ENCODE peak calls at places on chromosomes 12 and 14, in five cellular contexts. Z is neuronal stem cell; B is upper lobe of left lung; Q is lower lobe of right lung; I is CD4-positive, alpha-beta T cell. L is an unnamed sample.

GRCh38 chr14:71722885-71723284 is 209.3 kb upstream of the RGS6 start:
- DNase-seq in I (no peak), Q (no peak), B (no peak), Z (no peak), L (no peak)

GRCh38 chr12:113070117-113070906 is 13.8 kb downstream of the DTX1 start:
- DNase-seq in Q (peak), Z (no peak), B (peak), I (no peak), L (no peak)

GRCh38 chr12:50620050-50620974 is 115.5 kb downstream of the DIP2B start:
- DNase-seq in Z (peak), B (no peak), I (no peak), Q (no peak), L (no peak)

GRCh38 chr12:117646595-117646994 is 285.2 kb upstream of the NOS1 start:
- DNase-seq in I (no peak), Q (no peak), Z (no peak), B (no peak), L (no peak)

GRCh38 chr14:23829736-23830474 is 123.7 kb upstream of the DHRS4 start:
- DNase-seq in B (no peak), Q (no peak), Z (no peak), I (no peak), L (no peak)

GRCh38 chr14:55180006-55180405 is 11.4 kb downstream of the DLGAP5 start:
- DNase-seq in B (no peak), I (no peak), Q (no peak), Z (no peak), L (no peak)

GRCh38 chr12:92467886-92468285 is 234.9 kb upstream of the PLEKHG7 start:
- DNase-seq in I (no peak), B (no peak), Z (no peak), Q (no peak), L (no peak)

GRCh38 chr12:117151195-117152031 is 38.9 kb downstream of the FBXO21 start:
- DNase-seq in Z (peak), I (no peak), Q (peak), B (no peak), L (peak)

GRCh38 chr12:132578118-132578517 is 32.3 kb downstream of the LRCOL1 start:
- DNase-seq in B (peak), Q (no peak), Z (no peak), I (no peak), L (no peak)

GRCh38 chr14:22510527-22511110 is 78.4 kb downstream of the DAD1 start:
- DNase-seq in B (no peak), Z (no peak), Q (no peak), I (no peak), L (no peak)

GRCh38 chr12:45363903-45364302 is 148.0 kb downstream of the ANO6 start:
- DNase-seq in I (no peak), B (no peak), Z (no peak), Q (no peak), L (no peak)

GRCh38 chr12:27733052-27733656 is 22.5 kb downstream of the MRPS35 start:
- DNase-seq in B (no peak), Z (no peak), I (no peak), Q (no peak), L (no peak)

GRCh38 chr12:51160814-51161459 is 12.0 kb downstream of the TFCP2 start:
- DNase-seq in Q (no peak), B (no peak), I (no peak), Z (no peak), L (no peak)

GRCh38 chr12:9687228-9687627 is 17.7 kb downstream of the CLEC2D start:
- DNase-seq in I (no peak), B (no peak), Q (no peak), Z (no peak), L (no peak)

GRCh38 chr12:106022568-106023012 is 116.2 kb downstream of the NUAK1 start:
- DNase-seq in Z (no peak), B (no peak), I (no peak), Q (no peak), L (no peak)

GRCh38 chr14:100686858-100687257 is 39.8 kb upstream of the DLK1 start:
- DNase-seq in Z (no peak), B (no peak), Q (no peak), I (no peak), L (no peak)

GRCh38 chr12:109288571-109288970 is 20.5 kb downstream of the FOXN4 start:
- DNase-seq in Z (no peak), B (no peak), I (no peak), Q (no peak), L (no peak)

GRCh38 chr14:52354257-52354656 is 40.1 kb downstream of the PTGER2 start:
- DNase-seq in Q (no peak), I (no peak), B (no peak), Z (no peak), L (no peak)

GRCh38 chr14:61476105-61476736 is 154.8 kb downstream of the PRKCH start:
- DNase-seq in Z (no peak), I (no peak), Q (no peak), B (no peak), L (no peak)

GRCh38 chr12:38201461-38202276 is 114.9 kb upstream of the ALG10B start:
- DNase-seq in Z (no peak), B (peak), Q (no peak), I (no peak), L (no peak)

GRCh38 chr14:53620325-53620716 is 336.3 kb downstream of the BMP4 start:
- DNase-seq in I (no peak), Z (no peak), Q (no peak), B (no peak), L (no peak)

GRCh38 chr12:64706831-64707230 is 52.4 kb downstream of the GNS start:
- DNase-seq in Q (no peak), B (no peak), Z (no peak), I (no peak), L (no peak)

GRCh38 chr14:63745858-63746425 is 18.1 kb upstream of the SGPP1 start:
- DNase-seq in Z (no peak), Q (peak), I (no peak), B (no peak), L (no peak)
- H3K27ac ChIP-seq in Z (no peak), Q (no peak), I (no peak), B (no peak), L (no peak)

GRCh38 chr12:121438905-121439304 is 39.0 kb downstream of the RNF34 start:
- DNase-seq in Z (no peak), Q (no peak), B (peak), I (no peak), L (peak)
- H3K27ac ChIP-seq in Z (no peak), Q (no peak), B (no peak), I (no peak), L (peak)

GRCh38 chr12:94038605-94039004 is 109.8 kb upstream of the PLXNC1 start:
- DNase-seq in Z (no peak), Q (no peak), B (no peak), I (no peak), L (no peak)

GRCh38 chr12:94039199-94039840 is 109.1 kb upstream of the PLXNC1 start:
- DNase-seq in Z (no peak), Q (no peak), B (no peak), I (no peak), L (no peak)

GRCh38 chr12:94039914-94040313 is 108.5 kb upstream of the PLXNC1 start:
- DNase-seq in Q (no peak), Z (no peak), B (no peak), I (no peak), L (no peak)

GRCh38 chr12:94042321-94042720 is 106.1 kb upstream of the PLXNC1 start:
- DNase-seq in B (no peak), Q (no peak), I (no peak), Z (peak), L (no peak)

GRCh38 chr12:94041833-94042232 is 106.5 kb upstream of the PLXNC1 start:
- DNase-seq in I (no peak), B (no peak), Z (no peak), Q (no peak), L (no peak)
- H3K27ac ChIP-seq in I (no peak), B (no peak), Z (peak), Q (no peak), L (no peak)

GRCh38 chr12:2384029-2384386 is 331.2 kb downstream of the CACNA1C start:
- DNase-seq in Q (no peak), B (no peak), Z (no peak), I (no peak), L (no peak)
- H3K27ac ChIP-seq in Q (peak), B (no peak), Z (no peak), I (no peak), L (peak)

GRCh38 chr12:99450231-99450630 is 197.3 kb upstream of the GARIN6 start:
- DNase-seq in Z (no peak), B (no peak), I (no peak), Q (no peak), L (no peak)

GRCh38 chr12:99454539-99455172 is 192.9 kb upstream of the GARIN6 start:
- DNase-seq in I (no peak), B (no peak), Q (no peak), Z (no peak), L (no peak)

GRCh38 chr12:99455350-99456037 is 192.1 kb upstream of the GARIN6 start:
- DNase-seq in I (no peak), B (no peak), Q (no peak), Z (no peak), L (no peak)

GRCh38 chr12:99453831-99454538 is 193.6 kb upstream of the GARIN6 start:
- DNase-seq in Q (no peak), Z (no peak), B (no peak), I (no peak), L (no peak)
- H3K27ac ChIP-seq in Q (no peak), Z (no peak), B (no peak), I (no peak), L (no peak)

GRCh38 chr14:90532826-90533525 is 136.1 kb downstream of the CALM1 start:
- DNase-seq in I (no peak), B (no peak), Z (no peak), Q (peak), L (no peak)
- H3K27ac ChIP-seq in I (no peak), B (no peak), Z (no peak), Q (no peak), L (no peak)

DNA sequence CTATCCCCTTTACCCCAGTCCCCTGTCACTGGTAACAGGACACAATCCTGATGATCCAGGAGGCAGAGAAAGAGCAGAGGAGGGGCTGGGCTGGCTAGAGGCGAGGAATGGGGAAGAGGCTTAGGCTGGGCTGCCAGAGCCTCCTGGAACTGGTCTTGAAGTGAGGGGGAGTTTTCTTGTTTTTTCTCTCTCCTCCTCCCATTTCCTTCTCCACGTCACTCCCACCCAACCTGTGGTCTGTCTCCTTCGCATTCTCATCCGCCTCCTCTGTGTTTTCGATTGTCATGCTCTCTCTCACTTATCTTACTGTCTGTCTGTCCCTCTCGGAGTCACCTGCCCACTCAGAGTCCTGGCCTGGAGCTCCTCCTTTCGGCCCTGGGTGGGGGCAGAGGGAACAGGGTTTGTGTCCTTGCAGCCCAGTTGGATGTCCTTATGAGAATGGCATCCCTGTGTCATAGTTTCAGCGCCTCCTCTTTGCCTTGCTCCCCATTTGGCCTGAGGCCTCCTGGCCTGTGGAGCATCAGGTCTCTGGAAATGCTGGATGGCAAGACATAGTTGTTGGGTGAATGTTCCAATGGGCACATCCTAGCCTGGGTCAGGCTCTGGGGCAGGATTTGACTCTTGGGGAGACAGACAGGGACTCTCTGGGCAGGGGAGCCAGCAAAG is 3.4 kb upstream of the KRT80 start:
- DNase-seq in I (no peak), Q (no peak), Z (no peak), B (no peak), L (no peak)
- H3K27ac ChIP-seq in I (no peak), Q (peak), Z (no peak), B (peak), L (no peak)

DNA sequence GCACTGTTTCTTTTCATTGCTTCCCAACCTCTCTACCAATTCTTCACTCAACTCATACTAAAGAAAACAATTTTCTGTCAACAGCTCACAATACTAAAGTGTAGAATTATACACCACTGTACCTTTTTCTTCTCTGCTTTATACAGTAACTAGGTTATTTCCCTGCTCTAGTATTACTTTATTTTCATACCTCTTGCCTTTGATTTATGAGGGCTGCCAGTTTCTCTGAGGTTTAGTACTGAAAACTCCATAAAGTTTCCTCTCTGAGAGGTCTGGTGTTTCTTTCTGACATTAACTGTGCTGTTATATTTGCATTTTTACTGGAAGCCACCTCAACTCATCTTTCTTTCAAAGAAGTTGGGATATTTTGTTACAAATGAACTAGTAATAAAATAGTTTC is 63.0 kb upstream of the GRIP1 start:
- DNase-seq in Z (no peak), Q (no peak), I (no peak), B (no peak), L (no peak)
- H3K27ac ChIP-seq in Z (no peak), Q (no peak), I (no peak), B (no peak), L (no peak)